ENCODE peak calls at places on chromosomes 16 and 17, in seven cellular contexts. E, A, Q, R, Y, P and J are unnamed samples.

GRCh38 chr17:73069846-73070245 is 22.6 kb downstream of the SLC39A11 start:
- DNase-seq in E (no peak), A (no peak), Y (no peak), Q (no peak), P (no peak), R (no peak), J (no peak)

GRCh38 chr16:84545114-84545737 is 40.8 kb upstream of the MEAK7 start:
- DNase-seq in E (no peak), A (no peak), Y (no peak), Q (no peak), R (no peak), P (no peak), J (no peak)

GRCh38 chr17:51124641-51125503 is 4.2 kb upstream of the SPAG9 start:
- DNase-seq in A (no peak), R (no peak), Y (no peak), E (no peak), P (no peak), Q (no peak), J (no peak)

GRCh38 chr16:50598256-50598894 is 50.2 kb downstream of the NKD1 start:
- DNase-seq in Y (no peak), A (no peak), P (no peak), R (no peak), E (no peak), Q (no peak), J (no peak)

GRCh38 chr17:65711671-65712276 is 150.3 kb upstream of the AXIN2 start:
- DNase-seq in R (no peak), P (no peak), E (no peak), Y (no peak), Q (no peak), A (no peak), J (peak)

GRCh38 chr16:4176794-4177438 is 60.7 kb upstream of the ADCY9 start:
- DNase-seq in A (peak), R (no peak), Q (peak), E (no peak), Y (no peak), P (no peak), J (no peak)

GRCh38 chr16:85958731-85959130 is 59.8 kb downstream of the IRF8 start:
- DNase-seq in Q (no peak), Y (no peak), E (no peak), P (no peak), R (no peak), A (no peak), J (no peak)

GRCh38 chr16:82995927-82996441 is 369.2 kb downstream of the CDH13 start:
- DNase-seq in P (no peak), R (no peak), Y (no peak), A (peak), Q (peak), E (no peak), J (no peak)

GRCh38 chr16:63289834-63290460 is 1253.7 kb upstream of the CDH8 start:
- DNase-seq in Q (no peak), A (peak), P (peak), R (no peak), E (no peak), Y (no peak), J (peak)

GRCh38 chr16:80197790-80198201 is 343.0 kb upstream of the DYNLRB2 start:
- DNase-seq in P (no peak), E (no peak), Y (no peak), A (peak), R (no peak), Q (peak), J (no peak)

GRCh38 chr17:19306160-19307111 is 56.1 kb downstream of the B9D1 start:
- DNase-seq in P (no peak), A (no peak), Y (no peak), R (peak), Q (no peak), E (no peak), J (peak)

GRCh38 chr17:21551081-21551881 is 141.0 kb upstream of the KCNJ18 start:
- DNase-seq in E (peak), P (peak), Y (peak), Q (peak), A (peak), R (peak), J (peak)

GRCh38 chr16:12294471-12294870 is 317.9 kb downstream of the SNX29 start:
- DNase-seq in P (no peak), R (no peak), Q (no peak), A (no peak), Y (no peak), E (no peak), J (no peak)

GRCh38 chr16:84055801-84056634 is 13.4 kb upstream of the SLC38A8 start:
- DNase-seq in P (no peak), Q (no peak), Y (no peak), R (no peak), A (peak), E (no peak), J (no peak)

GRCh38 chr16:68272501-68273209 is 8.3 kb downstream of the SLC7A6 start:
- DNase-seq in Y (no peak), P (no peak), R (peak), Q (no peak), E (no peak), A (no peak), J (peak)

GRCh38 chr16:13931845-13932244 is 11.9 kb downstream of the ERCC4 start:
- DNase-seq in R (no peak), P (no peak), Y (no peak), E (no peak), A (no peak), Q (no peak), J (peak)

GRCh38 chr17:35866356-35866950 is 2.2 kb downstream of the HEATR9 start:
- DNase-seq in Q (no peak), A (peak), P (no peak), Y (no peak), E (no peak), R (no peak), J (no peak)

GRCh38 chr17:42845918-42846593 is 1.7 kb downstream of the AOC2 start:
- DNase-seq in E (no peak), Q (no peak), R (no peak), P (no peak), A (no peak), Y (no peak), J (peak)

GRCh38 chr17:55273579-55274370 is 9.0 kb downstream of the HLF start:
- DNase-seq in Y (peak), R (no peak), A (no peak), E (no peak), P (no peak), Q (no peak), J (no peak)

GRCh38 chr16:12708266-12708665 is 95.4 kb downstream of the CPPED1 start:
- DNase-seq in P (no peak), A (no peak), Q (peak), R (no peak), Y (no peak), E (no peak), J (no peak)

GRCh38 chr16:65225488-65225887 is 103.6 kb upstream of the CDH11 start:
- DNase-seq in Q (no peak), R (no peak), Y (no peak), P (no peak), E (no peak), A (no peak), J (no peak)

GRCh38 chr17:9200197-9200662 is 178.9 kb downstream of the NTN1 start:
- DNase-seq in P (no peak), A (no peak), Q (no peak), E (no peak), R (no peak), Y (no peak), J (no peak)

GRCh38 chr17:72119963-72120877 is 600 bp upstream of the SOX9 start:
- DNase-seq in P (peak), Q (peak), R (no peak), E (peak), A (peak), Y (no peak), J (no peak)

GRCh38 chr17:42698736-42699414 is 16.5 kb downstream of the CNTNAP1 start:
- DNase-seq in P (no peak), Y (peak), Q (no peak), R (no peak), E (no peak), A (peak), J (no peak)

GRCh38 chr17:4584125-4584834 is at the start of gene SMTNL2:
- DNase-seq in Q (no peak), P (peak), R (no peak), A (no peak), Y (peak), E (no peak), J (peak)

GRCh38 chr16:23114131-23114904 is 34.9 kb downstream of the USP31 start:
- DNase-seq in E (no peak), Q (no peak), A (no peak), R (no peak), Y (no peak), P (no peak), J (no peak)

GRCh38 chr16:12688972-12689850 is 114.5 kb downstream of the CPPED1 start:
- DNase-seq in Y (no peak), E (no peak), A (no peak), P (no peak), Q (no peak), R (no peak), J (peak)

GRCh38 chr17:4636474-4637100 is 4.9 kb downstream of the ALOX15 start:
- DNase-seq in A (no peak), R (no peak), Y (no peak), Q (no peak), P (no peak), E (no peak), J (no peak)

GRCh38 chr17:7579001-7579838 is at the start of gene CD68:
- DNase-seq in E (peak), A (peak), R (peak), Y (peak), Q (peak), P (no peak), J (peak)

GRCh38 chr16:8346291-8346690 is 244.0 kb downstream of the TMEM114 start:
- DNase-seq in Q (no peak), P (peak), R (no peak), Y (no peak), A (no peak), E (no peak), J (peak)

GRCh38 chr16:76681296-76681695 is 404.1 kb downstream of the CNTNAP4 start:
- DNase-seq in A (no peak), P (no peak), Y (no peak), R (no peak), E (no peak), Q (no peak), J (no peak)

GRCh38 chr16:632486-633335 is 1.9 kb downstream of the WFIKKN1 start:
- DNase-seq in Q (no peak), Y (no peak), A (no peak), E (no peak), P (no peak), R (no peak), J (no peak)

GRCh38 chr16:86584726-86585721 is 6.7 kb downstream of the FOXL1 start:
- DNase-seq in A (peak), E (no peak), R (no peak), Y (no peak), Q (peak), P (no peak), J (no peak)

GRCh38 chr17:65956814-65957213 is 235.1 kb downstream of the CEP112 start:
- DNase-seq in R (no peak), A (no peak), Y (no peak), P (no peak), Q (peak), E (no peak), J (no peak)

GRCh38 chr16:7206469-7206868 is 126.2 kb upstream of the RBFOX1 start:
- DNase-seq in P (no peak), E (no peak), A (no peak), Y (no peak), Q (no peak), R (no peak), J (no peak)

GRCh38 chr17:57391076-57391825 is 134.9 kb downstream of the MSI2 start:
- DNase-seq in E (no peak), Q (no peak), P (no peak), Y (no peak), A (no peak), R (no peak), J (no peak)

GRCh38 chr17:39921323-39921722 is 2.9 kb upstream of the GSDMB start:
- DNase-seq in E (no peak), R (no peak), P (no peak), Q (no peak), A (no peak), Y (no peak), J (peak)

DNA sequence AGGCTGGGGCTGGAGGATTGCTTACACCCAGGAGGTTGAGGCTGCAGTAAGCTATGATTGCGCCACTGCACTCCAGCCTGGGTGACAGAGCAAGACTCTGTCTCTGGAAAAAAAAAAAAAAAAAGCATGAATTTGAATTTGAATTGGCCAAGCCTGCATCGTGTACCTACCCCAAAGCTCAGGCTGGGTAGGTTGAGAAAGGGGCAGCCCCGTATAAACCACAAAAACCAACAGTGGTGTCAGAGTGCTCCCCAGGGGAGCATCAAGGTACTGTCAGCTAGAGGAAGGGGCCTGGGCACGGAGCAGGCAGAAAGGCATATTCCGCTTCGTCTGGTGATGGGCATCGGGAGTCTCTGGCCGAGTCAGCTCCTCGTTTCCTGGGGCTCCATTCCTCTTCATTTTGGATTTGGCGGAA is 40.9 kb downstream of the RAP1GAP2 start:
- DNase-seq in Q (no peak), Y (no peak), A (no peak), R (peak), P (no peak), E (no peak), J (peak)
- TF ChIP-seq CTCF in Q (no peak), Y (no peak), A (no peak), R (peak), P (no peak), E (no peak), J (peak)

GRCh38 chr17:33292184-33292980 is 713 bp downstream of the ASIC2 start:
- DNase-seq in Q (no peak), E (no peak), R (no peak), P (peak), Y (no peak), A (peak), J (no peak)
- TF ChIP-seq CTCF in Q (peak), E (no peak), R (no peak), P (peak), Y (no peak), A (no peak), J (peak)

GRCh38 chr16:30429678-30430427 is at the start of gene DCTPP1:
- DNase-seq in Y (peak), E (peak), A (peak), Q (peak), R (peak), P (peak), J (peak)

GRCh38 chr16:30434852-30435251 is 5.0 kb upstream of the DCTPP1 start:
- DNase-seq in E (no peak), Y (no peak), A (no peak), R (no peak), P (no peak), Q (no peak), J (peak)

GRCh38 chr16:30429418-30429677 is 482 bp downstream of the DCTPP1 start:
- DNase-seq in P (no peak), E (no peak), R (no peak), A (no peak), Q (no peak), Y (no peak), J (no peak)

GRCh38 chr16:30428055-30428454 is 1.8 kb downstream of the DCTPP1 start:
- DNase-seq in R (no peak), E (no peak), P (no peak), Q (no peak), Y (no peak), A (no peak), J (no peak)

GRCh38 chr16:30430428-30430970 is 669 bp upstream of the DCTPP1 start:
- DNase-seq in E (no peak), Q (no peak), P (peak), A (no peak), R (no peak), Y (peak), J (no peak)
- TF ChIP-seq CTCF in E (no peak), Q (no peak), P (no peak), A (no peak), R (peak), Y (no peak), J (peak)

DNA sequence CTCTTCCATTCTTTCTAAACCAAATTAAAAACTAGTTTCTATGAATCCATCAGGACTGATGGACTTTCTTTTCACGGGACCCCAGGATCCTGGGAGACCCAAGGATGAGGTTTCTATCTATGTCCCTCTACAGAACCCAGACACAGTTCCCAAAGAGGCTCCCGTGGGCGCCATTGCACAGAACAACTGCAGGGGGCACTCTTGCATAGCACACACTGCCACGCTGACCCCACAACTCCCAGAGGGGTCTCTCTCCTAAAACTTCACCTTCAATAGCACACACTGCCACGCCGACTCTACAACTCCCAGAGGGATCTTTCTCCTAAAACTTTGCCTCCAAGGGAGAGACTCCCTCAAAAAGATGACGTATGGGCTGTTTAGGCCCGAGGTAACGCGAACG is 9.0 kb downstream of the ABR start:
- DNase-seq in E (no peak), P (no peak), A (no peak), Q (no peak), R (no peak), Y (no peak), J (peak)
- TF ChIP-seq CTCF in E (no peak), P (peak), A (peak), Q (peak), R (no peak), Y (no peak), J (peak)

DNA sequence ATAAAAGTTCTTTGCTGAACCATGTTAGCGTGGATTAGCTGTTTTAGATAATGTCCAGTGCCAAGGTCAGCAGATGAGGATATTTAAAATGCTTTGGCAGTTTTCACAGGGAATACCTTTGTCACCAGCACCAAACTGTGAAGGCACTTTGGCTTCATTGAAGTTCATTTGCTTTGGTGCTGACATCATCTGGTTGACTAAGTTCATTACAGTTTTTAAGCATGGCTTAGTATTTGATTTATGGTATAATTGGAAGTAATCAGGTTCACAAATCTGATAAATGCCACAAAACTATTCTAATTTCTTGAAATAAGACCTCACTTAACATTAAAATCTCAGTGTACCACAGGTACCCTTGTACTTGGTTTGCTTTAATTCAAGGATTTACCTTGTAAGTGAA is 4.3 kb downstream of the GID4 start:
- DNase-seq in P (no peak), Q (no peak), E (no peak), R (no peak), A (peak), Y (no peak), J (no peak)
- TF ChIP-seq CTCF in P (no peak), Q (peak), E (no peak), R (peak), A (no peak), Y (no peak), J (no peak)

GRCh38 chr17:10201680-10202079 is 3.3 kb upstream of the GAS7 start:
- DNase-seq in Q (no peak), Y (no peak), P (no peak), A (no peak), R (no peak), E (no peak), J (no peak)

GRCh38 chr17:10200016-10200415 is 1.6 kb upstream of the GAS7 start:
- DNase-seq in E (no peak), R (no peak), Q (no peak), P (no peak), A (no peak), Y (no peak), J (no peak)

GRCh38 chr17:10198509-10199249 is at the start of gene GAS7:
- DNase-seq in Y (peak), E (no peak), Q (no peak), A (peak), R (peak), P (peak), J (peak)

GRCh38 chr17:10197721-10198508 is 491 bp downstream of the GAS7 start:
- DNase-seq in P (peak), A (no peak), E (no peak), Q (no peak), R (no peak), Y (peak), J (peak)

GRCh38 chr17:10200645-10201044 is 2.2 kb upstream of the GAS7 start:
- DNase-seq in P (no peak), R (no peak), E (no peak), A (no peak), Q (no peak), Y (no peak), J (no peak)
- TF ChIP-seq CTCF in P (no peak), R (no peak), E (no peak), A (no peak), Q (no peak), Y (no peak), J (no peak)

GRCh38 chr17:38798614-38799500 is 499 bp downstream of the PIP4K2B start:
- DNase-seq in R (peak), A (peak), Q (peak), E (peak), Y (peak), P (no peak), J (peak)
- TF ChIP-seq CTCF in R (no peak), A (no peak), Q (no peak), E (no peak), Y (no peak), P (no peak), J (no peak)

DNA sequence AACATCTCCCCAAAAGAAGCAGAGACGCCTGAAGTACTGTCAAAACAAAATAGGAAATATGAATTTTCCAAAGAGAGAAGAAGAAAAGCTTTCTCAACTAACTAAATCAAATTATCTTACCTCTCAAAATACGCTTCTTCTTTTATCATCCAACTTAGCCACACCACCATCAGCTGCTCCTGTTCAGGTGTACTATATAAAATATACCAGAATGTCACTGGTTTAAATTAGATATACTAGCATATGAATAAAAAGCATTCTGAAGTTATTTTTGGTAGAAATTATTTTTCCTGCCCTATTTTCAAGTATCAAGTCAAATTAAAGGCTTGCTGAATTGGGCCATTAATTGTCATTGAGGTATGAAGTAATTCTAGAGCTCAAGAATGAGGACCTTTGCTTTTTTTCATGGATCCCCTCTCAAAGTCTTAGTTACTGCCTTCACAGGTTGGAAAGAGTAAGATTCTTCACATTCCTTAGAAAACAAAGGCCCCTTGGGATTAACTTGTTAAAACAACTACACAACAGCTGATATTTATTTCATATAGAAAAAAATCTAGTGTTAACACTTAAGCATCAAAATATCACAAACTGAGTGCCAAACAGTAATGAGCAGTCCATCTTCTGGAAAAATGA is 30.1 kb downstream of the INTS2 start:
- DNase-seq in P (no peak), E (no peak), Q (no peak), Y (no peak), A (no peak), R (no peak), J (no peak)
- TF ChIP-seq CTCF in P (no peak), E (no peak), Q (no peak), Y (no peak), A (no peak), R (no peak), J (no peak)